ENCODE peak calls at places on chromosomes 5 and 9, in seven cellular contexts. D, Y, Z, A, C, B and T are unnamed samples.

GRCh38 chr5:50969207-50970145 is 303.0 kb downstream of the PARP8 start:
- DNase-seq in D (no peak), Y (no peak), Z (no peak), A (no peak), C (no peak), B (no peak), T (no peak)

GRCh38 chr5:101677961-101678360 is 618.1 kb downstream of the SLCO4C1 start:
- DNase-seq in D (no peak), Y (no peak), Z (no peak), A (no peak), C (no peak), B (no peak), T (no peak)

GRCh38 chr9:131421691-131422090 is 27.8 kb downstream of the PRRC2B start:
- DNase-seq in D (no peak), Y (no peak), Z (no peak), A (no peak), C (no peak), B (no peak), T (no peak)

GRCh38 chr5:454936-455335 is 12.0 kb downstream of the EXOC3 start:
- DNase-seq in D (no peak), Y (no peak), Z (no peak), A (no peak), C (no peak), B (no peak), T (no peak)

GRCh38 chr5:676699-677076 is 16.5 kb downstream of the TPPP start:
- DNase-seq in D (no peak), Y (no peak), Z (no peak), A (no peak), C (no peak), B (no peak), T (no peak)

GRCh38 chr5:108521011-108521700 is 139.3 kb upstream of the FBXL17 start:
- DNase-seq in D (no peak), Y (no peak), Z (no peak), A (no peak), C (no peak), B (no peak), T (no peak)

GRCh38 chr9:72477862-72478564 is 43.4 kb upstream of the TMC1 start:
- DNase-seq in D (peak), Y (no peak), Z (peak), A (peak), C (peak), B (no peak), T (no peak)

GRCh38 chr5:7015586-7016256 is 302.5 kb downstream of the TENT4A start:
- DNase-seq in D (no peak), Y (no peak), Z (no peak), A (no peak), C (no peak), B (no peak), T (no peak)

GRCh38 chr5:97095318-97095732 is 47.1 kb downstream of the LIX1 start:
- DNase-seq in D (no peak), Y (no peak), Z (no peak), A (no peak), C (no peak), B (no peak), T (no peak)

DNA sequence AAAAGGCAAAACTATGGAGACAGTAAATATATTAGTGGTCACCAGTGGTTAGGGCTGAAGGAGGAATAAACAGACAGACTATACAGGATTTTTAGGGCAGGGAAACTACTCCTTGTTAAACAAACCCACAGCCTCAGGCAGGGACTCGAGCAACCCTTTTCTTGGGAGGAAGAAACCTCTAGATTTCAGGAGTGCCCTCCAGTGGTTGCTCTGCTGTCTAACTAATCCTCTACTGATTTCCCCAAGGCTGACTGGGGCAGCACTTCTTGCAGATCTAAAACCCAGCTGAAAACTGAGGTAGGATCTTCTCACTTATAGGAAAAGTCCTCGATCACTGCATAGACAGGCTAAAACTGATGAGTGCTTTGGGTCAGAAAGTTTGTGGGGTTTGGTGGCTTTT is 176.8 kb downstream of the ISOC1 start:
- DNase-seq in D (no peak), Y (no peak), Z (no peak), A (no peak), C (peak), B (no peak), T (no peak)
- TF ChIP-seq CTCF in D (no peak), Y (no peak), Z (peak), A (no peak), C (peak), B (no peak), T (no peak)

DNA sequence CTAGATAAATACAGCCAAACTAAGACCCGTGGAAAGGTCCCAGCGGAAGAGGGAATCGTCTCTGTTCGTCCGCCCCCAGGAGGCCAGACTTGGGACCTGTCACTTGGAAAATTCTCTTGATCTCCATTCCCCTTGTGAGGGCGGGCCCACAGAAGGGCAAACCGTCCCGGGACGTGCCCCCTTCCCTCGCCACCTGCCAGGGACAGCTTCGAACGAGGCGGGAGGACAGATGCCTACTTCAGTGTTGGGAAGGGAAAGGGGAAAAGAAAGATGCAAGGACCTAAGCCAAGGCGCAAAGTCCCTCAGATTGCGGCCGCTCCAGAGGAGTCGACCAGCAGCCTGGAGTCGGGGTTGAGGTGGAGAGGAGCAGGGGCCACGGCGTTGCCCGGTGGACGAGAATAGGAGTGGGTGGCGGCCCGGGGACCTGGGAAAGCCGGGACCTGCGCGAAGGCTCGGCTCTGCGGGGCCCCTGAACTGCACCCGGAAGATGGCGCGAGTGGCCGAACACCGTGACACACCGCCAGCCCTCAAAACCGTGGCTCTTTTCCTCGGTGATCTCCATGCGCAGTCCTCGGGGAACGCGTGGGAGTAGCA is 4.4 kb upstream of the EBF1 start:
- DNase-seq in D (no peak), Y (no peak), Z (peak), A (peak), C (no peak), B (no peak), T (no peak)
- TF ChIP-seq CTCF in D (peak), Y (peak), Z (peak), A (peak), C (no peak), B (no peak), T (no peak)

GRCh38 chr5:72308853-72309191 is 11.2 kb downstream of the MRPS27 start:
- DNase-seq in D (no peak), Y (no peak), Z (no peak), A (no peak), C (no peak), B (no peak), T (no peak)

GRCh38 chr5:72320022-72320898 is at the start of the genes MRPS27 and PTCD2:
- DNase-seq in D (peak), Y (peak), Z (peak), A (peak), C (peak), B (peak), T (peak)

DNA sequence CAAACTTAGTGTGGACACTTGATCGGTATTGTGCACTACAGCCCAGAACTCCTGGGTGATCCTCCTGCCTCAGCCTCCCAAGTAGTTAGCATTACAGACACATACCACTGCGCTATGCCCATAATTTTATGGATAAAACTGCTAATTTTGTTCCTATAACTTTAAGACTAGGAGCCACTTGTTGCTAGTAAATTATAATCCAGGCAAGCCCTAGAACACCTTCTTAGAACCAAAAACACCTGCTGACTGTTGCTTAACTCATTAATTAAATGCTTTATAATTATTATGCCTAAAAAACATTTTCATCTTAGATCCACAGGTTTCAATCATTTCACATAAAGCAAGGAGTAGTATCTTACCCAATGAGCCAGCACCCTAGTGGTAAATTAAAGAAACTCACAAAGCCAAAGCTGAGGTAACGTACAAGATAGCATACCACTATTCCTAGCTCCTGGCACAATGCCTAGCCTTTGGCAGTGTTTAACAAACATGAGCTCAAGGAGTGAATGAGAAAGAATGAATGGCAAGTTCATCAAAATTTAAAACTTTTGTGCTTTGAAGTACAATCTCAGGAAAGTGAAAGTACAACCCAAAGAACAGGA is 5.4 kb downstream of the MRPS27 start:
- DNase-seq in D (peak), Y (no peak), Z (peak), A (peak), C (peak), B (no peak), T (no peak)
- TF ChIP-seq CTCF in D (peak), Y (no peak), Z (peak), A (peak), C (no peak), B (no peak), T (no peak)

DNA sequence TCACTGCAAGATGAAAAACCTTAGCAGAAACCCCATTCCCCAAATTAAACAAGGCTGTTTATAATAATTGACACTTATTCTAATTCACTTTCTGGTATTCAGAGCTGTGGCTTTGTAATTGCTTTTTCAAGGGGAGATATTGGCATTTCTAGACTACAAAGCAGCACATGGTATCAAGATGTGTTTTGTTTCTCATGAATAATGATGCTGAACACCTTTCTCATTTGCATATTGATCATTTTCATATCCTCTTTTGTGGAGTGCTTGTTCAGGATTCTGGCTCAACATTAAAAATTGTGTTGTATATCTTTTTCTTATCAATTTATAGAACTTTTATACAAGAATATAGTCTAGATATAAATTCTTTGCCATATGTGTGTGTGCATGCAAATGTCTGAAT is 22.4 kb upstream of the ANKRD55 start:
- DNase-seq in D (no peak), Y (no peak), Z (no peak), A (no peak), C (no peak), B (no peak), T (no peak)
- TF ChIP-seq CTCF in D (no peak), Y (no peak), Z (no peak), A (no peak), C (no peak), B (no peak), T (no peak)

DNA sequence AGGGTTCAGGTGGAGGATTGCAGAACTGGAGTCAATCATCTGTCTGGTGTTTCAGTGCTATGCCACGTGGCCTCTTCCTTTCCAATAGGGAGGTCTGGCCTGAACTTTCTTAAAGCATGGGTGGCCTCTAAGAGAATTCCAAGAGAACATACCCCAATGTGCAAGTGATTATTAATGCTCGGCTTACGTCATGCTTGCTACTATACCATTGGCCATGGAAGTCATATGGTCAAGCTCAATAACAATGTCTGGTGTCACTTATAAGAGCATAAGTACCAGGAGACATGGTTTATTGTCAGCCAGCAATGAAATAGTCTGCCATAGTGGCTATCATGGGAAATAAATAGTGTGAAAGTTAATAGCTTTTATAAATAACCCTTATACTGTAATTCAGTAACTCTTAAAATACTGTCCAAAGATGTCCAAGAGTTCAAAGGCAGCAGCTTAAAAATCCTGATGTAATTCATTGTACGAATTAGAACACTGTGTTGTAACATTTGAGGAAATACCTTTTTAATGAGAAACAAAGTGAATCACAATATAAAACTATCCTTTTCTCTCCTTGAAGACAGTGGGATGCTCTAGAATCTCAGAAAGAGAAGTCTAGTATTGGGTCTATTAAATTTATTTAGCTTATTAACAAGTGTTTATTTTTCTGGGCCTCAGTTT is 355.4 kb upstream of the PRR16 start:
- DNase-seq in D (no peak), Y (no peak), Z (peak), A (no peak), C (no peak), B (no peak), T (no peak)
- TF ChIP-seq CTCF in D (no peak), Y (no peak), Z (no peak), A (no peak), C (no peak), B (no peak), T (no peak)

GRCh38 chr5:140870221-140871201 is 1.8 kb downstream of the PCDHA11 start:
- DNase-seq in D (no peak), Y (no peak), Z (no peak), A (no peak), C (no peak), B (no peak), T (no peak)

GRCh38 chr5:140869555-140869886 is 764 bp downstream of the PCDHA11 start:
- DNase-seq in D (no peak), Y (no peak), Z (no peak), A (no peak), C (no peak), B (no peak), T (no peak)

DNA sequence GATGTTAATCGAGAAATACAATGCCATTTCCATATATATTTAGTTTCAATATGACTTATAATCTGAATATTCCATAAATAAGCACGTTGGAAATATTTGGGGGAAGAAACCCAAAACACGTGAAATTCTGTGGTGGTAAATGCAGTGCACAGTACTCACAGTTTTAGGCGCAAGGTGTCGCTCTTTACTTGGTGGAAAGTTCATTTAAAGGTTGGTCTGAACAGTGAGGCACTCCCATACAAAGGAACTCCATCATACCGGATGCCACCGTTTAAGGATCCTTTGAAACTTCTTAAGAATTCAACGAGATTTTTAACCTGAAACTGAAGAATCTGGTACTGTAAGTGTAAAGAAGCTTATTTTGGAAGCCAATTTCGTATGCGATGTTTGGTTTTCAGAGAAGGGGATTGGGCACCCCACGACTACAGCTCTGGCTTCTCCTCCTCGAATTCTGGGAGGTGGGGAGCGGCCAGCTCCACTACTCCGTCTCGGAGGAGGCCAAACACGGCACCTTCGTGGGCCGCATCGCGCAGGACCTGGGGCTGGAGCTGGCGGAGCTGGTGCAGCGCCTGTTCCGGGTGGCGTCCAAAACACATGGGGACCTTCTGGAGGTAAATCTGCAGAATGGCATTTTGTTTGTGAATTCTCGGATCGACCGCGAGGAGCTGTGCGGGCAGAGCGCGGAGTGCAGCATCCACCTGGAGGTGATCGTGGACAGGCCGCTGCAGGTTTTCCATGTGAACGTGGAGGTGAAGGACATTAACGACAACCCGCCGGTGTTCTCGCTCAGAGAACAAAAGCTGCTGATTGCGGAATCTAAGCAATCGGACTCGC is at the start of gene PCDHA11:
- DNase-seq in D (no peak), Y (no peak), Z (no peak), A (no peak), C (peak), B (no peak), T (no peak)
- TF ChIP-seq CTCF in D (no peak), Y (no peak), Z (no peak), A (peak), C (no peak), B (no peak), T (no peak)